ENCODE peak calls at places on chromosomes 11 and 22, in six cellular contexts. U is CD4-positive, alpha-beta T cell; Q is GM18507; X is ACHN; S is adrenal gland; F is cardiac fibroblast. M is an unnamed sample.

GRCh38 chr11:26947379-26947844 is 46.5 kb upstream of the FIBIN start:
- DNase-seq in U (no peak), F (peak; percentile 99), S (peak; percentile 31), X (no peak), Q (no peak), M (no peak)

GRCh38 chr11:116641561-116642045 is 131.2 kb downstream of the BUD13 start:
- DNase-seq in U (no peak), X (peak; percentile 28), Q (peak; percentile 44), F (peak; percentile 34), S (peak; percentile 47), M (peak; percentile 1)

GRCh38 chr22:44080936-44081853 is 57.1 kb downstream of the PARVB start:
- DNase-seq in Q (peak; percentile 57), U (peak; percentile 59), F (peak; percentile 80), X (peak; percentile 52), S (peak; percentile 82), M (peak; percentile 50)

GRCh38 chr11:9693801-9694553 is 30.1 kb downstream of the SWAP70 start:
- DNase-seq in S (no peak), X (no peak), Q (no peak), U (no peak), F (no peak), M (no peak)

GRCh38 chr22:46052331-46052771 is 75.4 kb upstream of the WNT7B start:
- DNase-seq in S (peak; percentile 27), U (no peak), F (no peak), X (no peak), Q (no peak), M (no peak)

GRCh38 chr22:23220485-23221350 is 40.4 kb downstream of the BCR start:
- DNase-seq in F (peak; percentile 87), U (no peak), S (peak; percentile 13), Q (no peak), X (no peak), M (peak; percentile 23)

GRCh38 chr11:116529681-116530080 is 243.1 kb downstream of the BUD13 start:
- DNase-seq in X (no peak), S (no peak), F (no peak), Q (no peak), U (no peak), M (no peak)

GRCh38 chr22:46613606-46613997 is 6.6 kb upstream of the GRAMD4 start:
- DNase-seq in Q (peak; percentile 45), U (no peak), S (peak; percentile 46), F (peak; percentile 49), X (no peak), M (no peak)

GRCh38 chr22:49815641-49816071 is 12.0 kb downstream of the BRD1 start:
- DNase-seq in F (no peak), X (peak; percentile 48), Q (no peak), U (no peak), S (no peak), M (peak; percentile 25)

GRCh38 chr11:103736986-103737622 is 299.3 kb upstream of the DDI1 start:
- DNase-seq in Q (no peak), S (no peak), X (no peak), F (peak; percentile 70), U (no peak), M (no peak)

GRCh38 chr22:39546889-39547586 is 14.5 kb upstream of the RPS19BP1 start:
- DNase-seq in Q (no peak), S (no peak), U (no peak), X (peak; percentile 28), F (no peak), M (no peak)

GRCh38 chr11:59666969-59667368 is 1.9 kb downstream of the PATL1 start:
- DNase-seq in U (no peak), Q (no peak), F (peak; percentile 40), X (no peak), S (no peak), M (no peak)

GRCh38 chr11:19606856-19607655 is 105.6 kb upstream of the NAV2 start:
- DNase-seq in U (no peak), F (peak; percentile 26), X (no peak), S (no peak), Q (no peak), M (no peak)

GRCh38 chr22:29004647-29005371 is 56.8 kb downstream of the C22orf31 start:
- DNase-seq in X (no peak), S (peak; percentile 80), U (no peak), Q (no peak), F (no peak), M (no peak)

GRCh38 chr11:75240381-75241035 is at the start of gene TPBGL:
- DNase-seq in Q (no peak), X (no peak), S (no peak), U (no peak), F (peak; percentile 17), M (no peak)

GRCh38 chr11:32090774-32091370 is at the start of gene RCN1:
- DNase-seq in Q (peak; percentile 35), U (peak; percentile 10), F (peak; percentile 91), X (peak; percentile 72), S (peak; percentile 69), M (peak; percentile 81)

GRCh38 chr11:82776377-82776776 is 42.7 kb upstream of the FAM181B start:
- DNase-seq in S (no peak), Q (no peak), X (no peak), U (no peak), F (no peak), M (no peak)

GRCh38 chr22:36486619-36487384 is 5.4 kb upstream of the TXN2 start:
- DNase-seq in S (peak; percentile 63), Q (no peak), U (peak; percentile 50), X (peak; percentile 40), F (peak; percentile 60), M (peak; percentile 23)